ENCODE peak calls at places on chromosomes 3 and 15, in six cellular contexts. Y, J, F, D, K and R are unnamed samples.

GRCh38 chr3:44468572-44469520 is 8.6 kb downstream of the ZNF445 start:
- DNase-seq in Y (no peak), J (no peak), F (peak), D (no peak), K (no peak), R (no peak)

GRCh38 chr3:170734737-170735070 is 135.3 kb downstream of the RPL22L1 start:
- DNase-seq in Y (no peak), J (no peak), F (no peak), D (no peak), K (no peak), R (peak)

GRCh38 chr15:48712546-48712945 is 67.0 kb upstream of the FBN1 start:
- DNase-seq in Y (no peak), J (no peak), F (no peak), D (no peak), K (no peak), R (no peak)

GRCh38 chr15:75517233-75517632 is 61.9 kb downstream of the PTPN9 start:
- DNase-seq in Y (no peak), J (no peak), F (peak), D (no peak), K (no peak), R (no peak)

GRCh38 chr3:31980530-31981205 is 394 bp downstream of the OSBPL10 start:
- DNase-seq in Y (peak), J (peak), F (peak), D (peak), K (peak), R (no peak)

GRCh38 chr3:169146112-169146665 is 517.3 kb downstream of the MECOM start:
- DNase-seq in Y (peak), J (no peak), F (peak), D (peak), K (peak), R (no peak)

GRCh38 chr3:59115355-59116136 is 65.7 kb upstream of the CFAP20DC start:
- DNase-seq in Y (no peak), J (peak), F (no peak), D (no peak), K (no peak), R (no peak)

GRCh38 chr3:30091611-30092135 is 514.7 kb upstream of the TGFBR2 start:
- DNase-seq in Y (no peak), J (no peak), F (peak), D (no peak), K (no peak), R (no peak)

GRCh38 chr15:53786421-53786820 is 27.0 kb upstream of the WDR72 start:
- DNase-seq in Y (no peak), J (no peak), F (no peak), D (no peak), K (no peak), R (no peak)

GRCh38 chr3:12577379-12577778 is 20.5 kb downstream of the MKRN2 start:
- DNase-seq in Y (no peak), J (no peak), F (no peak), D (no peak), K (no peak), R (no peak)

GRCh38 chr3:153722157-153722556 is 399.0 kb upstream of the ARHGEF26 start:
- DNase-seq in Y (no peak), J (no peak), F (no peak), D (no peak), K (no peak), R (no peak)

GRCh38 chr15:41241251-41241964 is 10.3 kb downstream of the CHP1 start:
- DNase-seq in Y (peak), J (no peak), F (no peak), D (no peak), K (no peak), R (no peak)

GRCh38 chr3:183252973-183253363 is at the start of gene B3GNT5:
- DNase-seq in Y (peak), J (no peak), F (peak), D (peak), K (peak), R (no peak)

GRCh38 chr3:122427857-122428471 is 12.1 kb upstream of the WDR5B start:
- DNase-seq in Y (no peak), J (peak), F (peak), D (no peak), K (no peak), R (no peak)

GRCh38 chr3:127015282-127016042 is 32.5 kb downstream of the PLXNA1 start:
- DNase-seq in Y (no peak), J (peak), F (peak), D (no peak), K (no peak), R (no peak)

GRCh38 chr15:42313463-42313862 is 40.2 kb upstream of the TMEM87A start:
- DNase-seq in Y (no peak), J (no peak), F (no peak), D (no peak), K (no peak), R (no peak)

GRCh38 chr15:55267401-55268053 is 22.1 kb downstream of the RAB27A start:
- DNase-seq in Y (peak), J (peak), F (peak), D (peak), K (no peak), R (no peak)

GRCh38 chr3:52820741-52821140 is 9.7 kb downstream of the ITIH4 start:
- DNase-seq in Y (no peak), J (peak), F (no peak), D (no peak), K (no peak), R (no peak)

GRCh38 chr15:32819406-32819930 is 101.7 kb downstream of the GREM1 start:
- DNase-seq in Y (no peak), J (no peak), F (peak), D (no peak), K (no peak), R (no peak)

GRCh38 chr15:26631894-26632293 is 141.0 kb downstream of the GABRB3 start:
- DNase-seq in Y (no peak), J (no peak), F (no peak), D (no peak), K (no peak), R (no peak)

GRCh38 chr3:138384971-138385370 is 36.6 kb downstream of the MRAS start:
- DNase-seq in Y (no peak), J (no peak), F (no peak), D (no peak), K (no peak), R (no peak)

GRCh38 chr3:5162102-5162501 is 25.4 kb upstream of the EDEM1 start:
- DNase-seq in Y (no peak), J (no peak), F (peak), D (no peak), K (no peak), R (no peak)

GRCh38 chr3:52873433-52874159 is 23.8 kb downstream of the STIMATE start:
- DNase-seq in Y (no peak), J (no peak), F (peak), D (no peak), K (no peak), R (peak)

GRCh38 chr15:74788716-74789151 is 6.9 kb downstream of the CSK start:
- DNase-seq in Y (no peak), J (peak), F (no peak), D (no peak), K (no peak), R (no peak)

GRCh38 chr3:104546301-104546700 is 820.4 kb upstream of the ALCAM start:
- DNase-seq in Y (no peak), J (no peak), F (no peak), D (no peak), K (no peak), R (no peak)

GRCh38 chr15:99732711-99733267 is 448 bp downstream of the LYSMD4 start:
- DNase-seq in Y (peak), J (peak), F (no peak), D (no peak), K (no peak), R (no peak)

GRCh38 chr3:177294221-177294620 is 96.9 kb upstream of the TBL1XR1 start:
- DNase-seq in Y (peak), J (no peak), F (peak), D (peak), K (no peak), R (peak)

GRCh38 chr3:126451511-126451910 is 24.2 kb downstream of the ZXDC start:
- DNase-seq in Y (peak), J (no peak), F (no peak), D (no peak), K (peak), R (no peak)

GRCh38 chr3:156148946-156149348 is 28.6 kb downstream of the KCNAB1 start:
- DNase-seq in Y (no peak), J (no peak), F (peak), D (no peak), K (peak), R (no peak)

GRCh38 chr3:158731938-158732855 is at the start of gene RARRES1:
- DNase-seq in Y (peak), J (peak), F (peak), D (peak), K (peak), R (no peak)

GRCh38 chr3:158731525-158731924 is 732 bp downstream of the RARRES1 start:
- DNase-seq in Y (no peak), J (no peak), F (peak), D (no peak), K (no peak), R (no peak)

GRCh38 chr3:158735296-158736033 is 3.2 kb upstream of the RARRES1 start:
- DNase-seq in Y (no peak), J (no peak), F (no peak), D (no peak), K (no peak), R (no peak)

GRCh38 chr3:158728851-158729250 is 3.4 kb downstream of the RARRES1 start:
- DNase-seq in Y (no peak), J (no peak), F (peak), D (no peak), K (no peak), R (no peak)

DNA sequence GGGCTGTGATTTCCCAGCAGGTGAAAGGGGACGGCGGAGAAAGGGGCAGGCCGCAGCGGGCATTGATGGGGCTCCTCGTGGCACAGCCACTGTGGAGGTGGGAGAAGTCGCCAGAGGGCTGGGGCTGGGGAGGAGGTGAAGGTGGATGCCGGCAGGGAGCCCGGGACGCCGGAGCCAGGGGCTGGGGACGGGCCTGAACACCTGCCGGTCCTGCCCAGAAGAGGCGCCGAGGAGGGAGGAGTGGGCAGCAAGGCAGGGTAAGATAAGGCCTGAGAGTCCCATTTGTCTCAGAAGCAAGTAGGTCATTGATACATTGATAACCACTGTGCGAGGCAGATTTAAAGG is 571 bp upstream of the RARRES1 start:
- DNase-seq in Y (no peak), J (no peak), F (no peak), D (no peak), K (no peak), R (no peak)
- H3K4me3 ChIP-seq in Y (peak), J (no peak), F (no peak), D (peak), K (peak), R (peak)

GRCh38 chr3:150184426-150185071 is 213.9 kb upstream of the PFN2 start:
- DNase-seq in Y (no peak), J (no peak), F (peak), D (no peak), K (no peak), R (no peak)
- TF ChIP-seq CTCF in Y (no peak), J (no peak), F (no peak), D (no peak), K (no peak), R (no peak)

GRCh38 chr3:42503251-42503924 is 945 bp downstream of the VIPR1 start:
- DNase-seq in Y (peak), J (no peak), F (no peak), D (no peak), K (no peak), R (no peak)
- H3K4me3 ChIP-seq in Y (peak), J (no peak), F (no peak), D (peak), K (peak), R (no peak)

DNA sequence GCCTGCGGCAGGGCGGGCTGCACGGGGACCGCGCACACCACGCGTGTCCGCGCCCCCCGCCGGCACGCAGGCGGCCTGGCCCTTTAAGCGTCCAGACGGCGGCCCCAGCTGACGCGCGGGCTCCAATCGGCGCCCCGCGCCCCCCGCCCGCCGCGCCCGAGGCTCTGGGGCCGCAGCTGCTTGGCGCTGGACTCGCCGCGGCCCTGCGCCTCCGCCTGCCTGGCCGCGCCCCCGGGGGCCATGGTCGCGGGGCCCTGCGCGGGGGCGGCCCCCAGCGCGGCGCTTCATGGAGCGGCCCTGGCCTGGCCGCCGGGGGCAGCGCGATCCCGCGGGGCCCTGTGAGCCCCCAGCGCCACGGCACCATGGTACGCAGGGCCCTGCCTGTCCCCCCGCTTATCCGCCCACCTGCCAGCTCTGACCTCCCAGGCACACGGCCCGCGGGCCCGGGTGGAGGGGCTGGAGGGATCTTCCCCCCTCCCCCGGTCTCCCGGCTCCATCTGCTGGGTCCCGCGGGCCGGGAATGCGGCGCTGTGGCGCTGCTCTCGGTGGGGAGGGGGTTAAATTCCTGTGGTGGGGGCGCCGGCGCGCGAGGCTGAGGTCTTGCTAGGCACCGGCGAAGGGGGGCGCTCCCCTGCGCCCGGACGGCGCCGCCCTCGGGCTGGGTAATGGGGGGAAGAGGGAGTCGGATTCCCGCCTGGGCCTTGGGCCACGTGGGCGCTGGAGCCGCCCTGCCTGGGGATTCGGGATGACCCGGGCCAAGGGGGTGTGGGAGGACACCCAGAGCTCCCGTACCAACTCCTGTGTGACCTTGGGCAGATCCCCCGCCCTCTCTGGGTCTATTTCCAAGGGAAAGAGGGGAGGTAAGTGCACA is 1.1 kb downstream of the ZBTB47 start:
- DNase-seq in Y (peak), J (no peak), F (peak), D (peak), K (peak), R (no peak)
- TF ChIP-seq CTCF in Y (no peak), J (no peak), F (no peak), D (no peak), K (no peak), R (peak)

DNA sequence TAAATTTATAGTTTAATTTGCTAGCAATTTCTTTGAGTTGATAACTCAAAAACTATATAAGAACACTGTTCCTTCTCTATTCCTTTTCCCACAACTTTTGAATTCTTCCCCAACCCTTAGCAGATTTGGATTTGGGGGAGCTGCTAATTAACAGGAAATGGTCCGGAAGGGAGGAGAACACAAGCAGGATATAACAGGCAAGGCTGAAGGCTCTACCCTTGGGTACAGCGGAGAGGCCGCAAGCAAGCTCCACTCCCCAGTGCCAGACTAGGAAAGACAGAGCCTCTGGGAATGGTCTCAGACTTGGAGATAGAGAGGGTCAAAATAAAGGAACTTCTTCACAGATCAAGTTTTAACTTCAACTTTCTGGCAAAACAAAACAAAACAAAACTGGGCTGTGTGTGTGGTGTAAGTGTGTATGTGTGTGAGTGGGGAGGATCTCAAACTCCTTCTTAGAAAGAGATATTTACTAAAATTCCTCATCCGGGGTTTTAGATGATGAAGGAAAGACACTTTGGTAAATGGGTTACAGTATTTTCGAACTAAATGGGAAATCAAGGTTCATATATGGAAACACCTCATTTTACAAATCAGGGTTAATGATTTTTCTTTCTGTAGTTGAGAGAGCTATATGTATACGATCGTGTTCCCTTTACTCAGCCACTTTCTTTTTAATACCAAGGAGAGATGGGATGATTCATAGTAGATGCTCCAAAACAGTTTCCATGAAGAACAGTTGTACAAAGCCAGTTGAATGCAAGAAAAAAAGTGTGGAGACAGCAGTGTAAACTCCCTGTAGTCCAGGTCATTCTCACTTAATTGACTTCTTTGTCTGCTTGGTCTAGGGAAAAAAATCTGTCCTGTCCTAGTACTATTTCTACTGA is 161.1 kb downstream of the TP63 start:
- DNase-seq in Y (no peak), J (no peak), F (no peak), D (no peak), K (no peak), R (no peak)
- H3K4me3 ChIP-seq in Y (no peak), J (no peak), F (no peak), D (no peak), K (no peak), R (no peak)